ENCODE peak calls at places on chromosomes 7 and 10, in ten cellular contexts. W, S, I, V, Q, H, A, B, M and N are unnamed samples.

GRCh38 chr10:112769611-112770370 is 180.3 kb upstream of the TCF7L2 start:
- DNase-seq in W (no peak), S (no peak), I (no peak), V (no peak), Q (no peak), H (no peak), A (no peak), B (no peak), M (no peak), N (no peak)

GRCh38 chr10:122419890-122420623 is 34.4 kb upstream of the ARMS2 start:
- DNase-seq in W (no peak), S (peak; percentile 81), I (no peak), V (no peak), Q (no peak), H (peak; percentile 63), A (no peak), B (no peak), M (no peak), N (no peak)

GRCh38 chr10:47037654-47038425 is 126.6 kb downstream of the PTPN20 start:
- DNase-seq in W (no peak), S (no peak), I (no peak), V (no peak), Q (no peak), H (peak; percentile 41), A (peak; percentile 8), B (peak; percentile 62), M (no peak), N (peak; percentile 37)

GRCh38 chr7:133207687-133208086 is 45.2 kb upstream of the EXOC4 start:
- DNase-seq in W (no peak), S (peak; percentile 25), I (no peak), V (no peak), Q (no peak), H (no peak), A (no peak), B (no peak), M (no peak), N (no peak)

GRCh38 chr10:43249962-43250624 is 16.8 kb downstream of the RASGEF1A start:
- DNase-seq in W (peak; percentile 10), S (no peak), I (no peak), V (no peak), Q (peak; percentile 26), H (peak; percentile 53), A (no peak), B (peak; percentile 66), M (no peak), N (peak; percentile 65)

GRCh38 chr7:100865971-100866720 is 1.0 kb upstream of the TRIP6 start:
- DNase-seq in W (peak; percentile 88), S (no peak), I (no peak), V (peak; percentile 44), Q (peak; percentile 95), H (peak; percentile 95), A (no peak), B (peak; percentile 90), M (peak; percentile 91), N (peak; percentile 85)

GRCh38 chr7:20164420-20165145 is 52.6 kb downstream of the MACC1 start:
- DNase-seq in W (no peak), S (peak; percentile 90), I (no peak), V (no peak), Q (no peak), H (no peak), A (no peak), B (no peak), M (no peak), N (no peak)

GRCh38 chr7:76244781-76245391 is 43.2 kb downstream of the SRRM3 start:
- DNase-seq in W (no peak), S (no peak), I (no peak), V (no peak), Q (no peak), H (no peak), A (no peak), B (no peak), M (no peak), N (no peak)

GRCh38 chr7:113099284-113099919 is 12.8 kb upstream of the GPR85 start:
- DNase-seq in W (no peak), S (peak; percentile 6), I (no peak), V (no peak), Q (no peak), H (no peak), A (no peak), B (no peak), M (no peak), N (no peak)

GRCh38 chr10:116907588-116907987 is 58.3 kb downstream of the ENO4 start:
- DNase-seq in W (no peak), S (no peak), I (no peak), V (no peak), Q (no peak), H (no peak), A (no peak), B (no peak), M (no peak), N (no peak)

GRCh38 chr10:24917979-24918378 is 34.4 kb downstream of the PRTFDC1 start:
- DNase-seq in W (no peak), S (no peak), I (no peak), V (no peak), Q (no peak), H (no peak), A (no peak), B (no peak), M (no peak), N (no peak)

GRCh38 chr10:123459371-123460224 is 206.6 kb upstream of the GPR26 start:
- DNase-seq in W (no peak), S (no peak), I (peak; percentile 58), V (no peak), Q (no peak), H (peak; percentile 48), A (no peak), B (no peak), M (no peak), N (no peak)

DNA sequence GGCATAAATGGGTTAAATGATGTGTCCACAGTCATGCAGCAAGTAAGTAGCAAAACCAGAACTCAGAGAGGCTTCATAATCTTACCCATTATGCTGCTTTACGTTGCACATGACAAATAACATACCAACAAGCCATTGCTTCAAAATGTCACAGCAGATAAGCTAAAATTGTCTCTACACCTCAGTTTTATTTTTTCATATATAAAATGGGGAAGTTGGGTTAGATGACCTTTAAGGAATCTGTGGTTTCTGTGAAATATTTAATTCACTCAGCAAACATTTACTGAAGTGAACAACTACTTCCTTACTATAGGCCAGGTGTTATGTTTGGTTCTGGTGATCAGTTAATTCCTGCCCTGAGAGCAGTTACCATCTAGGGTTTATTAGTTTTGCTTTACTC is 2.3 kb upstream of the ASCC1 start:
- DNase-seq in W (no peak), S (no peak), I (no peak), V (no peak), Q (no peak), H (no peak), A (no peak), B (no peak), M (no peak), N (no peak)
- H3K4me3 ChIP-seq in W (no peak overlapping the region), S (no peak overlapping the region), I (no peak overlapping the region), V (peak overlapping the region; percentile 10), Q (no peak overlapping the region), H (no peak overlapping the region), A (no peak overlapping the region), B (peak overlapping the region; percentile 83), M (no peak overlapping the region), N (no peak overlapping the region)

GRCh38 chr10:103609231-103610082 is 116.0 kb downstream of the NEURL1 start:
- DNase-seq in W (no peak), S (no peak), I (no peak), V (no peak), Q (peak; percentile 5), H (no peak), A (no peak), B (no peak), M (no peak), N (no peak)
- H3K9me3 ChIP-seq in W (no peaks in the 10 kb centered on the region), S (no peaks in the 10 kb centered on the region), I (no peaks in the 10 kb centered on the region), V (no peaks in the 10 kb centered on the region), Q (no peaks in the 10 kb centered on the region), H (no peaks in the 10 kb centered on the region), A (no peaks in the 10 kb centered on the region), B (no peaks in the 10 kb centered on the region), M (no peaks in the 10 kb centered on the region), N (no peaks in the 10 kb centered on the region)

DNA sequence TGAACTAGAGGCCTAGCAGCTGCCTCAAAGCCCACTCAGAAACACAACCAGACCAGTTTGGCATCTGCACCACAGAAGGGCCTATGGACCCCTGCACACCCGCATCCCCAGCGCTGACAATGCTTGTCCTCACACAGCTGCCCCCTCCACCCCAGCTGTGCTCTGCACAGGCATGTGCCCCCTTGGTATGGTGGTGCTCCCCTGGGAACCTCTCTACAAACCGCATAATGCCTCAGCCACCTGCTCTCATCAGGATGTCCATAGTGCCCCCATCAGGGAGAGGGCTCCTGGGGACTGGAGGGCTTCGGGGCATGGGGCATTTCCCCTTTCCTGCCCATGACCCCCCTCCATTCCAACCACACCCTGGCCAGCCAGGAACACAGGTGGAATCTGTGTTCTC is 347.5 kb downstream of the GRID1 start:
- DNase-seq in W (no peak), S (no peak), I (no peak), V (no peak), Q (no peak), H (no peak), A (no peak), B (no peak), M (no peak), N (no peak)
- H3K4me1 ChIP-seq in W (no peaks in the 10 kb centered on the region), S (peaks cover 45% of the 10 kb centered on the region), I (no peaks in the 10 kb centered on the region), V (no peaks in the 10 kb centered on the region), Q (peaks cover 5% of the 10 kb centered on the region), H (peaks cover under 1% of the 10 kb centered on the region), A (no peaks in the 10 kb centered on the region), B (no peaks in the 10 kb centered on the region), M (no peaks in the 10 kb centered on the region), N (no peaks in the 10 kb centered on the region)

GRCh38 chr10:22367471-22367870 is 22.2 kb downstream of the SPAG6 start:
- DNase-seq in W (no peak), S (no peak), I (no peak), V (no peak), Q (no peak), H (no peak), A (no peak), B (no peak), M (no peak), N (no peak)

GRCh38 chr10:22365644-22366565 is 20.6 kb downstream of the SPAG6 start:
- DNase-seq in W (no peak), S (no peak), I (no peak), V (no peak), Q (no peak), H (no peak), A (no peak), B (no peak), M (no peak), N (no peak)

GRCh38 chr10:22368402-22368801 is 23.1 kb downstream of the SPAG6 start:
- DNase-seq in W (no peak), S (no peak), I (no peak), V (no peak), Q (no peak), H (no peak), A (no peak), B (no peak), M (no peak), N (no peak)

GRCh38 chr10:22365233-22365632 is 19.9 kb downstream of the SPAG6 start:
- DNase-seq in W (no peak), S (no peak), I (no peak), V (no peak), Q (no peak), H (no peak), A (no peak), B (no peak), M (no peak), N (no peak)

DNA sequence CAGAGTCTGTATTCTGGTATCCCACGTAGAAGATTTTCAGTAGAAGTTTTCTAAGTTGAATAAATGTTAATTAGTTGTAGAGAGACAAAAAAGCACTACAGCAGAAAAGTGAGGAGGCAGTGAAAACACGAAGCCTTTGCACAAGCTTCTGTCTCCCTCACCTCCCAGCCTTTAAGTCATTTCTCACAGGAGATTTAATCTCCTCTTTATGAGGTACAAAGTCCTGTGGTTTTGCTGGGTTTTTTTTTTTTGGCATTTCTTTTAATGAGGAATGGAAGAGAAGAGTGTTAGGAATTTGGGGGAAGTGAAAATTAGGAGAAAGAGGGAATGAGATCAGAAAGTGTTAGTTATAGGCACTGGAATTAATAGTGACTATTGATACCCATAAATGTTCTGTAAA is 21.5 kb downstream of the SPAG6 start:
- DNase-seq in W (no peak), S (no peak), I (no peak), V (no peak), Q (no peak), H (no peak), A (no peak), B (no peak), M (no peak), N (no peak)
- H3K4me3 ChIP-seq in W (no peak overlapping the region), S (no peak overlapping the region), I (no peak overlapping the region), V (no peak overlapping the region), Q (no peak overlapping the region), H (no peak overlapping the region), A (no peak overlapping the region), B (no peak overlapping the region), M (no peak overlapping the region), N (no peak overlapping the region)